ENCODE peak calls at places on chromosomes 16 and 17, in six cellular contexts. One of them, this sample, is unnamed.

GRCh38 chr16:85913141-85913601 is 14.2 kb downstream of the IRF8 start:
- DNase-seq in SK-N-SH: no peak
- DNase-seq in lung: no peak
- DNase-seq in cardiac muscle cell: no peak
- DNase-seq in transverse colon: no peak
- DNase-seq in left lung: no peak
- DNase-seq in this sample: no peak

GRCh38 chr16:49855822-49856740 is at the start of gene ZNF423:
- DNase-seq in SK-N-SH: peak; percentile 75
- DNase-seq in lung: no peak
- DNase-seq in cardiac muscle cell: peak; percentile 66
- DNase-seq in transverse colon: peak; percentile 35
- DNase-seq in left lung: no peak
- DNase-seq in this sample: peak; percentile 40

GRCh38 chr17:38428150-38428642 is at the start of gene ARHGAP23:
- DNase-seq in SK-N-SH: peak; percentile 96
- DNase-seq in lung: peak; percentile 68
- DNase-seq in cardiac muscle cell: peak; percentile 73
- DNase-seq in transverse colon: peak; percentile 62
- DNase-seq in left lung: peak; percentile 90
- DNase-seq in this sample: peak; percentile 77

GRCh38 chr17:5381542-5381941 is 37.9 kb downstream of the NUP88 start:
- DNase-seq in SK-N-SH: no peak
- DNase-seq in lung: no peak
- DNase-seq in cardiac muscle cell: no peak
- DNase-seq in transverse colon: no peak
- DNase-seq in left lung: no peak
- DNase-seq in this sample: no peak

GRCh38 chr17:78343433-78344201 is 16.3 kb downstream of the SOCS3 start:
- DNase-seq in SK-N-SH: no peak
- DNase-seq in lung: peak; percentile 68
- DNase-seq in cardiac muscle cell: no peak
- DNase-seq in transverse colon: peak; percentile 78
- DNase-seq in left lung: peak; percentile 92
- DNase-seq in this sample: no peak

GRCh38 chr17:80647746-80648145 is 103.1 kb downstream of the RPTOR start:
- DNase-seq in SK-N-SH: no peak
- DNase-seq in lung: no peak
- DNase-seq in cardiac muscle cell: no peak
- DNase-seq in transverse colon: no peak
- DNase-seq in left lung: no peak
- DNase-seq in this sample: no peak

GRCh38 chr17:17810374-17811248 is 26.2 kb downstream of the SREBF1 start:
- DNase-seq in SK-N-SH: no peak
- DNase-seq in lung: no peak
- DNase-seq in cardiac muscle cell: no peak
- DNase-seq in transverse colon: no peak
- DNase-seq in left lung: peak; percentile 79
- DNase-seq in this sample: no peak

GRCh38 chr17:80889231-80889896 is 102.3 kb upstream of the CHMP6 start:
- DNase-seq in SK-N-SH: no peak
- DNase-seq in lung: no peak
- DNase-seq in cardiac muscle cell: no peak
- DNase-seq in transverse colon: no peak
- DNase-seq in left lung: no peak
- DNase-seq in this sample: no peak

GRCh38 chr17:19237389-19238166 is 412 bp downstream of the EPN2 start:
- DNase-seq in SK-N-SH: peak; percentile 78
- DNase-seq in lung: peak; percentile 33
- DNase-seq in cardiac muscle cell: peak; percentile 52
- DNase-seq in transverse colon: peak; percentile 50
- DNase-seq in left lung: peak; percentile 79
- DNase-seq in this sample: peak; percentile 50

GRCh38 chr16:85981826-85982562 is 83.0 kb downstream of the IRF8 start:
- DNase-seq in SK-N-SH: no peak
- DNase-seq in lung: no peak
- DNase-seq in cardiac muscle cell: no peak
- DNase-seq in transverse colon: no peak
- DNase-seq in left lung: no peak
- DNase-seq in this sample: no peak

GRCh38 chr17:77693776-77694175 is 264.7 kb upstream of the TNRC6C start:
- DNase-seq in SK-N-SH: no peak
- DNase-seq in lung: no peak
- DNase-seq in cardiac muscle cell: no peak
- DNase-seq in transverse colon: no peak
- DNase-seq in left lung: no peak
- DNase-seq in this sample: no peak

GRCh38 chr17:2190014-2190413 is 113.6 kb downstream of the SMG6 start:
- DNase-seq in SK-N-SH: no peak
- DNase-seq in lung: no peak
- DNase-seq in cardiac muscle cell: no peak
- DNase-seq in transverse colon: peak; percentile 18
- DNase-seq in left lung: no peak
- DNase-seq in this sample: no peak

GRCh38 chr17:49578963-49579500 is 3.4 kb downstream of the NXPH3 start:
- DNase-seq in SK-N-SH: peak; percentile 36
- DNase-seq in lung: no peak
- DNase-seq in cardiac muscle cell: no peak
- DNase-seq in transverse colon: no peak
- DNase-seq in left lung: no peak
- DNase-seq in this sample: no peak

GRCh38 chr16:50282010-50282538 is 15.7 kb downstream of the ADCY7 start:
- DNase-seq in SK-N-SH: no peak
- DNase-seq in lung: peak; percentile 77
- DNase-seq in cardiac muscle cell: no peak
- DNase-seq in transverse colon: peak; percentile 84
- DNase-seq in left lung: peak; percentile 95
- DNase-seq in this sample: peak; percentile 61

GRCh38 chr16:12260647-12261262 is 284.2 kb downstream of the SNX29 start:
- DNase-seq in SK-N-SH: no peak
- DNase-seq in lung: no peak
- DNase-seq in cardiac muscle cell: peak; percentile 52
- DNase-seq in transverse colon: no peak
- DNase-seq in left lung: no peak
- DNase-seq in this sample: peak; percentile 28

GRCh38 chr17:7717756-7718350 is 309 bp downstream of the DNAH2 start:
- DNase-seq in SK-N-SH: no peak
- DNase-seq in lung: no peak
- DNase-seq in cardiac muscle cell: peak; percentile 14
- DNase-seq in transverse colon: no peak
- DNase-seq in left lung: no peak
- DNase-seq in this sample: no peak

GRCh38 chr17:7716901-7717755 is at the start of gene DNAH2:
- DNase-seq in SK-N-SH: peak; percentile 97
- DNase-seq in lung: peak; percentile 85
- DNase-seq in cardiac muscle cell: peak; percentile 96
- DNase-seq in transverse colon: peak; percentile 78
- DNase-seq in left lung: peak; percentile 89
- DNase-seq in this sample: peak; percentile 87

GRCh38 chr17:7714721-7715594 is 2.6 kb upstream of the DNAH2 start:
- DNase-seq in SK-N-SH: no peak
- DNase-seq in lung: no peak
- DNase-seq in cardiac muscle cell: no peak
- DNase-seq in transverse colon: no peak
- DNase-seq in left lung: no peak
- DNase-seq in this sample: no peak

GRCh38 chr17:7713782-7714181 is 3.8 kb upstream of the DNAH2 start:
- DNase-seq in SK-N-SH: no peak
- DNase-seq in lung: no peak
- DNase-seq in cardiac muscle cell: no peak
- DNase-seq in transverse colon: no peak
- DNase-seq in left lung: no peak
- DNase-seq in this sample: no peak

GRCh38 chr17:7716299-7716886 is 1.2 kb upstream of the DNAH2 start:
- DNase-seq in SK-N-SH: no peak
- DNase-seq in lung: no peak
- DNase-seq in cardiac muscle cell: no peak
- DNase-seq in transverse colon: no peak
- DNase-seq in left lung: no peak
- DNase-seq in this sample: no peak
- H3K4me3 ChIP-seq in SK-N-SH: peak overlapping the region; percentile 92
- H3K4me3 ChIP-seq in lung: peak overlapping the region; percentile 7
- H3K4me3 ChIP-seq in cardiac muscle cell: peak overlapping the region; percentile 40
- H3K4me3 ChIP-seq in transverse colon: peak overlapping the region; percentile 33
- H3K4me3 ChIP-seq in left lung: peak overlapping the region; percentile 48
- H3K4me3 ChIP-seq in this sample: peak overlapping the region; percentile 68

GRCh38 chr17:55433029-55433628 is 11.5 kb upstream of the MMD start:
- DNase-seq in SK-N-SH: no peak
- DNase-seq in lung: no peak
- DNase-seq in cardiac muscle cell: no peak
- DNase-seq in transverse colon: no peak
- DNase-seq in left lung: no peak
- DNase-seq in this sample: no peak
- H3K27ac ChIP-seq in SK-N-SH: no peak overlapping the region
- H3K27ac ChIP-seq in lung: no peak overlapping the region
- H3K27ac ChIP-seq in cardiac muscle cell: no peak overlapping the region
- H3K27ac ChIP-seq in transverse colon: peak overlapping the region; percentile 85
- H3K27ac ChIP-seq in left lung: peak overlapping the region; percentile 53
- H3K27ac ChIP-seq in this sample: no peak overlapping the region

GRCh38 chr17:75459246-75459589 is 2.8 kb downstream of the TMEM94 start:
- DNase-seq in SK-N-SH: no peak
- DNase-seq in lung: no peak
- DNase-seq in cardiac muscle cell: no peak
- DNase-seq in transverse colon: peak; percentile 37
- DNase-seq in left lung: no peak
- DNase-seq in this sample: no peak

GRCh38 chr17:75460295-75460694 is 3.9 kb downstream of the TMEM94 start:
- DNase-seq in SK-N-SH: no peak
- DNase-seq in lung: no peak
- DNase-seq in cardiac muscle cell: no peak
- DNase-seq in transverse colon: no peak
- DNase-seq in left lung: no peak
- DNase-seq in this sample: no peak

GRCh38 chr17:75459590-75460267 is 3.3 kb downstream of the TMEM94 start:
- DNase-seq in SK-N-SH: no peak
- DNase-seq in lung: no peak
- DNase-seq in cardiac muscle cell: no peak
- DNase-seq in transverse colon: peak; percentile 63
- DNase-seq in left lung: no peak
- DNase-seq in this sample: no peak

GRCh38 chr17:75465039-75465438 is 8.6 kb downstream of the TMEM94 start:
- DNase-seq in SK-N-SH: no peak
- DNase-seq in lung: no peak
- DNase-seq in cardiac muscle cell: no peak
- DNase-seq in transverse colon: no peak
- DNase-seq in left lung: no peak
- DNase-seq in this sample: no peak

DNA sequence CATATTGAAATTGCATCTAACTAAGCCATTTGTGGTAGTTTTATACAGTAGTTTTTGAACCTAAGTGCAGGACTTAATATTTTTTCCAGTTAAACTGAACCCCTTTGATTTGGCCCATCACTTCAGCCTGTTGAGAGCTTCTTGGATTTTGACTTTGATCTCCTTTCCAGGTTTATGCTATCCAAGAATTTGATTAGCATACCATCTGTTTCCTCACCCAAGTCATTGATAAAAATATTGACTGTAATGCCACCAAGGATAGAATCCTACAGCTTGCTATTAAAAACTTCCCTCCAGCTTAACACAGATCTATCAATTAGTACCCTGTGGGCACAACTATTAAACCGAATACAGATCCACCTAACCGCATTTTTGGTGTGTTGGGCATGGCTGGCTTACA is 7.2 kb downstream of the TMEM94 start:
- DNase-seq in SK-N-SH: no peak
- DNase-seq in lung: no peak
- DNase-seq in cardiac muscle cell: no peak
- DNase-seq in transverse colon: no peak
- DNase-seq in left lung: no peak
- DNase-seq in this sample: no peak
- H3K4me3 ChIP-seq in SK-N-SH: no peak overlapping the region
- H3K4me3 ChIP-seq in lung: no peak overlapping the region
- H3K4me3 ChIP-seq in cardiac muscle cell: no peak overlapping the region
- H3K4me3 ChIP-seq in transverse colon: no peak overlapping the region
- H3K4me3 ChIP-seq in left lung: no peak overlapping the region
- H3K4me3 ChIP-seq in this sample: no peak overlapping the region

GRCh38 chr17:31175237-31175636 is 80.5 kb downstream of the NF1 start:
- DNase-seq in SK-N-SH: no peak
- DNase-seq in lung: no peak
- DNase-seq in cardiac muscle cell: no peak
- DNase-seq in transverse colon: no peak
- DNase-seq in left lung: no peak
- DNase-seq in this sample: no peak
- H3K27ac ChIP-seq in SK-N-SH: no peak overlapping the region
- H3K27ac ChIP-seq in lung: no peak overlapping the region
- H3K27ac ChIP-seq in cardiac muscle cell: no peak overlapping the region
- H3K27ac ChIP-seq in transverse colon: no peak overlapping the region
- H3K27ac ChIP-seq in left lung: no peak overlapping the region
- H3K27ac ChIP-seq in this sample: no peak overlapping the region

DNA sequence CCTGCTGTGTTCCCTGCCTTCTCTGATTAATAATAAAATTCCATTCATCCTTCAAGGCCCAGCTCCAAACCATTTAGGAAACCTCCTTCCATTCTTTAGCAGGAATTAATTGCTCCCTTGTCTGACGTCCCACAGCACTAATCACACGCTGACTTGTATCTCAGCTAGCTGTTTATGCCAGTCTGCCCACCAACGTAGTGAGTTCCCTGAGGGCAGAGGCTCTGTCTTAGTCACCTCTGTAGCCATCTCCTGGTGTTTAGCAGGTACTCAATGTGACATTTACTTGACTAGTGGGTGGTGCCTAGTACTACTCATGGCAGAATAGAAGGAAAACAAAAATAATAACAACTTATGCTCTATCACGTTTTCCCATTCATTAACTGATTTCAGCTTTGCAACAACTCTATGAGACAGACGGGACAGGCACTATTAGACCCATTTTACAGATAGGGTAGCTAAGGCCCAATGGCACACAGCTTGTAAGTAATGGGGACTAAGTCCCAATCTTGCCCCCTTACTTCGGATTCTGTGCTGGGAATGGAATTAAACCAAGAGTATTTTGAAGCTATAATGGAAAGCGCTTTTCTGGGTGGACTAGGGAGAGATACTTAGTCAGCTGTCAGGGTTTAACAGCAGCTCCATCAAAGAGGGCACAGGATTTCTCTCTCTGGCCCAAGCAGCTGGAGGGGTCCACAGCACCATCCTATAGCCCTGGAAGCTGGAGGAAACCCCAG is 931 bp upstream of the WIPF2 start:
- DNase-seq in SK-N-SH: no peak
- DNase-seq in lung: no peak
- DNase-seq in cardiac muscle cell: no peak
- DNase-seq in transverse colon: no peak
- DNase-seq in left lung: no peak
- DNase-seq in this sample: no peak
- H3K4me3 ChIP-seq in SK-N-SH: no peak overlapping the region
- H3K4me3 ChIP-seq in lung: no peak overlapping the region
- H3K4me3 ChIP-seq in cardiac muscle cell: peak overlapping the region; percentile 35
- H3K4me3 ChIP-seq in transverse colon: no peak overlapping the region
- H3K4me3 ChIP-seq in left lung: peak overlapping the region; percentile 72
- H3K4me3 ChIP-seq in this sample: peak overlapping the region; percentile 74

This sample was measured in heart right ventricle.